ENCODE peak calls at places on chromosome 3, in five cellular contexts. Q, Z, E, Y and F are unnamed samples.

GRCh38 chr3:11640009-11640673 is 3.6 kb downstream of the VGLL4 start:
- DNase-seq in Q (no peak), Z (no peak), E (no peak), Y (no peak), F (no peak)

GRCh38 chr3:25468866-25469319 is 40.8 kb downstream of the RARB start:
- DNase-seq in Q (peak), Z (no peak), E (no peak), Y (no peak), F (no peak)

GRCh38 chr3:126746395-126747177 is 42.5 kb downstream of the CHCHD6 start:
- DNase-seq in Q (peak), Z (no peak), E (peak), Y (no peak), F (no peak)

GRCh38 chr3:132117642-132118041 is 82.8 kb upstream of the CPNE4 start:
- DNase-seq in Q (no peak), Z (no peak), E (no peak), Y (no peak), F (no peak)

GRCh38 chr3:187368251-187368733 is at the start of gene RTP4:
- DNase-seq in Q (no peak), Z (no peak), E (no peak), Y (peak), F (no peak)

GRCh38 chr3:134031620-134031915 is 1.8 kb upstream of the SLCO2A1 start:
- DNase-seq in Q (no peak), Z (no peak), E (no peak), Y (no peak), F (no peak)

GRCh38 chr3:11915621-11916417 is 69.1 kb upstream of the TAMM41 start:
- DNase-seq in Q (peak), Z (no peak), E (peak), Y (no peak), F (no peak)

GRCh38 chr3:50567386-50568182 is at the start of gene C3orf18:
- DNase-seq in Q (peak), Z (peak), E (peak), Y (peak), F (no peak)

GRCh38 chr3:184679056-184679502 is 32.8 kb downstream of the MAGEF1 start:
- DNase-seq in Q (no peak), Z (peak), E (no peak), Y (no peak), F (no peak)

GRCh38 chr3:156135921-156136655 is 15.7 kb downstream of the KCNAB1 start:
- DNase-seq in Q (no peak), Z (peak), E (no peak), Y (no peak), F (peak)

GRCh38 chr3:24264748-24265158 is 229.9 kb downstream of the THRB start:
- DNase-seq in Q (no peak), Z (peak), E (no peak), Y (no peak), F (no peak)

GRCh38 chr3:197349368-197349767 is 51.0 kb upstream of the DLG1 start:
- DNase-seq in Q (no peak), Z (no peak), E (no peak), Y (no peak), F (no peak)

GRCh38 chr3:138442433-138442832 is 8.0 kb downstream of the ESYT3 start:
- DNase-seq in Q (peak), Z (peak), E (no peak), Y (no peak), F (no peak)

GRCh38 chr3:112848196-112848595 is 1.5 kb upstream of the CD200R1L start:
- DNase-seq in Q (no peak), Z (no peak), E (no peak), Y (no peak), F (no peak)

GRCh38 chr3:23960649-23961048 is 15.6 kb downstream of the NR1D2 start:
- DNase-seq in Q (no peak), Z (no peak), E (no peak), Y (no peak), F (no peak)

GRCh38 chr3:81823882-81824395 is 62.5 kb upstream of the GBE1 start:
- DNase-seq in Q (no peak), Z (no peak), E (no peak), Y (no peak), F (no peak)

GRCh38 chr3:51391566-51392300 is 648 bp downstream of the RBM15B start:
- DNase-seq in Q (peak), Z (peak), E (peak), Y (peak), F (no peak)

GRCh38 chr3:41710646-41711388 is 251.1 kb downstream of the ULK4 start:
- DNase-seq in Q (no peak), Z (peak), E (no peak), Y (no peak), F (no peak)

GRCh38 chr3:43503067-43503728 is 118.6 kb downstream of the ANO10 start:
- DNase-seq in Q (no peak), Z (peak), E (no peak), Y (peak), F (peak)

GRCh38 chr3:78258798-78259197 is 1218.9 kb downstream of the ROBO2 start:
- DNase-seq in Q (no peak), Z (no peak), E (no peak), Y (no peak), F (no peak)

GRCh38 chr3:126498936-126499335 is 18.6 kb downstream of the UROC1 start:
- DNase-seq in Q (no peak), Z (no peak), E (no peak), Y (no peak), F (no peak)

GRCh38 chr3:178088930-178089329 is 447.3 kb upstream of the KCNMB2 start:
- DNase-seq in Q (no peak), Z (no peak), E (no peak), Y (no peak), F (no peak)

GRCh38 chr3:196969001-196969659 is 497 bp upstream of the PIGZ start:
- DNase-seq in Q (no peak), Z (peak), E (no peak), Y (no peak), F (no peak)

GRCh38 chr3:167843483-167843882 is 108.0 kb downstream of the SERPINI1 start:
- DNase-seq in Q (no peak), Z (no peak), E (no peak), Y (no peak), F (no peak)
- H3K4me3 ChIP-seq in Q (no peak), Z (no peak), E (no peak), Y (no peak), F (no peak)

GRCh38 chr3:31981206-31982181 is at the start of the genes OSBPL10 and ZNF860:
- DNase-seq in Q (peak), Z (peak), E (peak), Y (no peak), F (no peak)
- H3K4me3 ChIP-seq in Q (peak), Z (peak), E (peak), Y (peak), F (peak)

GRCh38 chr3:9778518-9779129 is 8.9 kb upstream of the CAMK1 start:
- DNase-seq in Q (peak), Z (no peak), E (no peak), Y (no peak), F (no peak)
- H3K4me3 ChIP-seq in Q (no peak), Z (no peak), E (no peak), Y (no peak), F (no peak)

GRCh38 chr3:9786209-9786739 is 6.0 kb downstream of the TADA3 start:
- DNase-seq in Q (peak), Z (no peak), E (no peak), Y (no peak), F (no peak)

GRCh38 chr3:9784876-9785443 is 7.3 kb downstream of the TADA3 start:
- DNase-seq in Q (peak), Z (no peak), E (no peak), Y (no peak), F (no peak)

GRCh38 chr3:9786825-9787654 is 5.2 kb downstream of the TADA3 start:
- DNase-seq in Q (peak), Z (no peak), E (no peak), Y (no peak), F (no peak)

GRCh38 chr3:9785602-9786001 is 6.7 kb downstream of the TADA3 start:
- DNase-seq in Q (peak), Z (no peak), E (no peak), Y (no peak), F (no peak)

DNA sequence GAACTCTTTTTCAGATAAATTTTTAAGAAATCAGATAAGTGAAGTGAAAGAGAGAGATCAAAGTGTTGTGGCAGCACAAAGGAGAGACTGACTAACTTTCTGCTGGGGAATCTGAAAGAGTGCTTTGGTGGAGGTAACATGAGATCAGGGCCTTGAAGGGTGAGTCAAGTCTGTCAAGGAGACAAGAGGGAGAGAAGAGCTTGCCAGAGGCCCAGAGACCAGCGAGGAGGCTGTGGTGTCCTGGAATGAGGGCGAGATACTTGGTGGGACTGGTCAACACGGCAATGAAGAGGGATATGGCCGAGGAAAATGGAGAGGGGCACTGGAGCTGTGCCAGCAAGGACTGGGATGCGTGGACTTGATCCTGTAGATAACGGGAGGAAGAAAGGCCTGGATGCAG is 4.6 kb downstream of the TADA3 start:
- DNase-seq in Q (peak), Z (no peak), E (no peak), Y (no peak), F (no peak)
- H3K4me3 ChIP-seq in Q (no peak), Z (no peak), E (no peak), Y (no peak), F (no peak)

GRCh38 chr3:128707935-128708494 is 18.0 kb upstream of the RAB7A start:
- DNase-seq in Q (no peak), Z (no peak), E (no peak), Y (no peak), F (no peak)

GRCh38 chr3:128706171-128706570 is 19.8 kb upstream of the RAB7A start:
- DNase-seq in Q (no peak), Z (no peak), E (no peak), Y (no peak), F (no peak)

GRCh38 chr3:128701342-128702212 is 24.4 kb upstream of the RAB7A start:
- DNase-seq in Q (no peak), Z (no peak), E (no peak), Y (no peak), F (no peak)

GRCh38 chr3:128702391-128702790 is 23.6 kb upstream of the RAB7A start:
- DNase-seq in Q (no peak), Z (no peak), E (no peak), Y (no peak), F (no peak)

GRCh38 chr3:128703561-128703960 is 22.4 kb upstream of the RAB7A start:
- DNase-seq in Q (no peak), Z (no peak), E (no peak), Y (no peak), F (no peak)
- H3K4me3 ChIP-seq in Q (no peak), Z (no peak), E (no peak), Y (no peak), F (no peak)

GRCh38 chr3:195909645-195910498 is 1.5 kb upstream of the TNK2 start:
- DNase-seq in Q (peak), Z (peak), E (peak), Y (peak), F (no peak)
- H3K4me3 ChIP-seq in Q (peak), Z (peak), E (peak), Y (peak), F (peak)

DNA sequence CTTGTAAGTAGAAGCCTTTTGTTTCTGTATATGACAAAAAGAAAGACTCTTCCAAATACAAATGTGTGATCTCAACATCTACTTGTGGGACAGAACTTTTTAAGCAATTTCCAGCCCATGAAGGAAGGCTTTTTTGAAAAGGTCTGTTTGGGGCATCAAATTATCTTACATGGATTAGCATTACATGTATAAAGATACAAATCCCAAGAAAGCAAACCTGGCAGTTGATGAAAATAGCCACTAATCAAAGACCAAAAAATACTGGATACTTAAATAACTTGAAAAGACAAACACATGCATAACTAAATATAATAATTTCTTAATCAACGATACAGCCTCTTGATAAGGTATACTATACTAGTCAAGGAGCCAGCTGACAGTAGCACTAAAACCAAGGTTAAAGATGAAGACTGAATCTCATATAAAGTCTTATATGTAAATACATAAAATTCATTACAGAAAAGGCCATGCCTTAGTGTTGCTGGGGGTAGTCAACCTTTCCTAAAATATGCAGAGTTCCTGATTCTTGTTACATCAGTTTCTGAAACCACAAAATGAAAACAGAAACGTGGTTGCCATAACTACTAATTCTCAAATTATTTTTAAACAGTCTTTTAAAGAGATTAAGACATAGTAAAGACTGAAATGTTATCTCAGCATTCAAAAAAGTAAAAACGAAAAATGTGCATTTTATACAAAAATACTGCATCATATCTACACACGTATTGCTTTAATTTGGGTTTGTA is 2.0 kb downstream of the ANKRD28 start:
- DNase-seq in Q (no peak), Z (peak), E (no peak), Y (peak), F (no peak)
- H3K4me3 ChIP-seq in Q (no peak), Z (peak), E (peak), Y (no peak), F (peak)

GRCh38 chr3:101829878-101830277 is 19.4 kb upstream of the NFKBIZ start:
- DNase-seq in Q (no peak), Z (no peak), E (no peak), Y (no peak), F (no peak)
- H3K4me3 ChIP-seq in Q (no peak), Z (no peak), E (peak), Y (no peak), F (no peak)

GRCh38 chr3:157436583-157437300 is at the start of gene PTX3:
- DNase-seq in Q (no peak), Z (peak), E (no peak), Y (no peak), F (no peak)
- H3K4me3 ChIP-seq in Q (peak), Z (peak), E (peak), Y (no peak), F (peak)

GRCh38 chr3:136932518-136932917 is 25.3 kb upstream of the IL20RB start:
- DNase-seq in Q (no peak), Z (no peak), E (no peak), Y (no peak), F (no peak)
- H3K4me3 ChIP-seq in Q (no peak), Z (no peak), E (no peak), Y (no peak), F (no peak)